ENCODE peak calls at places on chromosome 16, in seven cellular contexts. J is T47D; N is heart left ventricle; T is AG04449; G is stimulated activated CD4-positive, alpha-beta T cell treated with anti-CD3 and anti-CD28 coated beads, Interleukin-15, amount 100 ng/mL, for 48 hours; K is A549; W is pons. F is an unnamed sample.

GRCh38 chr16:84555418-84556196 is 51.1 kb upstream of the MEAK7 start:
- DNase-seq in W (peak), N (no peak), J (peak), K (no peak), G (no peak), T (no peak), F (no peak)

GRCh38 chr16:17273142-17273561 is 197.6 kb downstream of the XYLT1 start:
- DNase-seq in J (no peak), K (peak), T (peak), N (no peak), W (no peak), G (peak), F (no peak)

GRCh38 chr16:87145181-87146176 is 171.7 kb downstream of the C16orf95 start:
- DNase-seq in T (no peak), K (peak), W (no peak), J (no peak), G (no peak), N (no peak), F (no peak)

GRCh38 chr16:74608381-74608780 is 1.5 kb upstream of the GLG1 start:
- DNase-seq in J (no peak), T (no peak), N (no peak), K (no peak), W (no peak), G (no peak), F (no peak)

GRCh38 chr16:4375717-4376116 is 4.1 kb downstream of the VASN start:
- DNase-seq in G (no peak), W (no peak), J (no peak), T (no peak), N (no peak), K (no peak), F (no peak)

GRCh38 chr16:9297437-9298113 is 206.1 kb downstream of the HAPSTR1 start:
- DNase-seq in K (peak), N (peak), T (no peak), G (no peak), J (peak), W (peak), F (peak)

GRCh38 chr16:77679901-77680300 is 42.4 kb upstream of the NUDT7 start:
- DNase-seq in N (no peak), W (no peak), G (no peak), K (peak), J (no peak), T (no peak), F (no peak)

GRCh38 chr16:80746231-80746630 is 58.2 kb downstream of the CDYL2 start:
- DNase-seq in W (peak), K (no peak), G (no peak), N (no peak), T (no peak), J (no peak), F (no peak)

GRCh38 chr16:50651835-50652438 is 29.2 kb downstream of the SNX20 start:
- DNase-seq in N (no peak), J (no peak), T (no peak), W (no peak), G (no peak), K (peak), F (no peak)

GRCh38 chr16:3456374-3456773 is 12.9 kb downstream of the NAA60 start:
- DNase-seq in K (no peak), N (no peak), J (no peak), T (no peak), W (peak), G (no peak), F (no peak)

GRCh38 chr16:88685156-88686061 is 898 bp downstream of the SNAI3 start:
- DNase-seq in N (no peak), T (no peak), W (no peak), J (peak), K (peak), G (peak), F (no peak)